ENCODE peak calls at places on chromosome 2, in ten cellular contexts. One of them, this sample, is unnamed.

GRCh38 chr2:120683081-120683480 is 52.6 kb upstream of the GLI2 start:
- DNase-seq in prostate gland: no peak
- DNase-seq in HCT116: no peak
- DNase-seq in stomach: no peak
- DNase-seq in transverse colon: no peak
- DNase-seq in GM23338: no peak
- DNase-seq in spleen: peak; percentile 17
- DNase-seq in GM12878: no peak
- DNase-seq in esophagus muscularis mucosa: no peak
- DNase-seq in HepG2: no peak
- DNase-seq in this sample: peak; percentile 26

GRCh38 chr2:176991421-176991820 is 221.2 kb upstream of the HNRNPA3 start:
- DNase-seq in prostate gland: no peak
- DNase-seq in HCT116: no peak
- DNase-seq in stomach: no peak
- DNase-seq in transverse colon: no peak
- DNase-seq in GM23338: no peak
- DNase-seq in spleen: no peak
- DNase-seq in GM12878: no peak
- DNase-seq in esophagus muscularis mucosa: no peak
- DNase-seq in HepG2: no peak
- DNase-seq in this sample: no peak

GRCh38 chr2:189927823-189928222 is 134.7 kb downstream of the MSTN start:
- DNase-seq in prostate gland: no peak
- DNase-seq in HCT116: no peak
- DNase-seq in stomach: no peak
- DNase-seq in transverse colon: no peak
- DNase-seq in GM23338: no peak
- DNase-seq in spleen: no peak
- DNase-seq in GM12878: no peak
- DNase-seq in esophagus muscularis mucosa: no peak
- DNase-seq in HepG2: no peak
- DNase-seq in this sample: no peak

GRCh38 chr2:176753752-176754474 is 458.7 kb upstream of the HNRNPA3 start:
- DNase-seq in prostate gland: no peak
- DNase-seq in HCT116: no peak
- DNase-seq in stomach: no peak
- DNase-seq in transverse colon: no peak
- DNase-seq in GM23338: no peak
- DNase-seq in spleen: no peak
- DNase-seq in GM12878: no peak
- DNase-seq in esophagus muscularis mucosa: no peak
- DNase-seq in HepG2: no peak
- DNase-seq in this sample: no peak

GRCh38 chr2:48566582-48566981 is 36.6 kb downstream of the STON1 start:
- DNase-seq in prostate gland: no peak
- DNase-seq in HCT116: no peak
- DNase-seq in stomach: no peak
- DNase-seq in transverse colon: no peak
- DNase-seq in GM23338: peak; percentile 48
- DNase-seq in spleen: no peak
- DNase-seq in GM12878: no peak
- DNase-seq in esophagus muscularis mucosa: no peak
- DNase-seq in HepG2: peak; percentile 29
- DNase-seq in this sample: no peak

GRCh38 chr2:176471949-176472348 is 202.7 kb downstream of the MTX2 start:
- DNase-seq in prostate gland: no peak
- DNase-seq in HCT116: no peak
- DNase-seq in stomach: no peak
- DNase-seq in transverse colon: no peak
- DNase-seq in GM23338: no peak
- DNase-seq in spleen: no peak
- DNase-seq in GM12878: no peak
- DNase-seq in esophagus muscularis mucosa: no peak
- DNase-seq in HepG2: no peak
- DNase-seq in this sample: no peak

GRCh38 chr2:157760949-157761348 is 115.2 kb downstream of the ACVR1 start:
- DNase-seq in prostate gland: no peak
- DNase-seq in HCT116: no peak
- DNase-seq in stomach: no peak
- DNase-seq in transverse colon: no peak
- DNase-seq in GM23338: peak; percentile 31
- DNase-seq in spleen: no peak
- DNase-seq in GM12878: no peak
- DNase-seq in esophagus muscularis mucosa: no peak
- DNase-seq in HepG2: no peak
- DNase-seq in this sample: no peak

GRCh38 chr2:41791523-41791922 is 256.3 kb upstream of the PKDCC start:
- DNase-seq in prostate gland: no peak
- DNase-seq in HCT116: no peak
- DNase-seq in stomach: no peak
- DNase-seq in transverse colon: no peak
- DNase-seq in GM23338: peak; percentile 60
- DNase-seq in spleen: no peak
- DNase-seq in GM12878: no peak
- DNase-seq in esophagus muscularis mucosa: no peak
- DNase-seq in HepG2: peak; percentile 20
- DNase-seq in this sample: no peak

GRCh38 chr2:72778410-72778809 is 47.4 kb downstream of the EXOC6B start:
- DNase-seq in prostate gland: no peak
- DNase-seq in HCT116: no peak
- DNase-seq in stomach: no peak
- DNase-seq in transverse colon: no peak
- DNase-seq in GM23338: no peak
- DNase-seq in spleen: no peak
- DNase-seq in GM12878: no peak
- DNase-seq in esophagus muscularis mucosa: no peak
- DNase-seq in HepG2: peak; percentile 67
- DNase-seq in this sample: no peak

GRCh38 chr2:235843591-235844395 is 324.4 kb downstream of the GBX2 start:
- DNase-seq in prostate gland: no peak
- DNase-seq in HCT116: no peak
- DNase-seq in stomach: no peak
- DNase-seq in transverse colon: no peak
- DNase-seq in GM23338: no peak
- DNase-seq in spleen: peak; percentile 46
- DNase-seq in GM12878: no peak
- DNase-seq in esophagus muscularis mucosa: no peak
- DNase-seq in HepG2: no peak
- DNase-seq in this sample: no peak

GRCh38 chr2:198371902-198372611 is 567.7 kb downstream of the PLCL1 start:
- DNase-seq in prostate gland: no peak
- DNase-seq in HCT116: no peak
- DNase-seq in stomach: no peak
- DNase-seq in transverse colon: no peak
- DNase-seq in GM23338: no peak
- DNase-seq in spleen: no peak
- DNase-seq in GM12878: peak; percentile 67
- DNase-seq in esophagus muscularis mucosa: no peak
- DNase-seq in HepG2: no peak
- DNase-seq in this sample: no peak

GRCh38 chr2:165015052-165015642 is 59.8 kb upstream of the SLC38A11 start:
- DNase-seq in prostate gland: peak; percentile 33
- DNase-seq in HCT116: peak; percentile 44
- DNase-seq in stomach: peak; percentile 74
- DNase-seq in transverse colon: peak; percentile 65
- DNase-seq in GM23338: peak; percentile 83
- DNase-seq in spleen: peak; percentile 80
- DNase-seq in GM12878: no peak
- DNase-seq in esophagus muscularis mucosa: no peak
- DNase-seq in HepG2: peak; percentile 68
- DNase-seq in this sample: no peak

GRCh38 chr2:61116302-61116701 is 45.7 kb upstream of the C2orf74 start:
- DNase-seq in prostate gland: no peak
- DNase-seq in HCT116: no peak
- DNase-seq in stomach: no peak
- DNase-seq in transverse colon: no peak
- DNase-seq in GM23338: no peak
- DNase-seq in spleen: no peak
- DNase-seq in GM12878: no peak
- DNase-seq in esophagus muscularis mucosa: no peak
- DNase-seq in HepG2: no peak
- DNase-seq in this sample: no peak

GRCh38 chr2:96207073-96207777 is 1.4 kb downstream of the STARD7 start:
- DNase-seq in prostate gland: no peak
- DNase-seq in HCT116: no peak
- DNase-seq in stomach: no peak
- DNase-seq in transverse colon: no peak
- DNase-seq in GM23338: no peak
- DNase-seq in spleen: no peak
- DNase-seq in GM12878: no peak
- DNase-seq in esophagus muscularis mucosa: no peak
- DNase-seq in HepG2: no peak
- DNase-seq in this sample: no peak

GRCh38 chr2:101972621-101973434 is 18.9 kb upstream of the IL1R2 start:
- DNase-seq in prostate gland: no peak
- DNase-seq in HCT116: no peak
- DNase-seq in stomach: no peak
- DNase-seq in transverse colon: no peak
- DNase-seq in GM23338: no peak
- DNase-seq in spleen: no peak
- DNase-seq in GM12878: no peak
- DNase-seq in esophagus muscularis mucosa: no peak
- DNase-seq in HepG2: no peak
- DNase-seq in this sample: no peak

GRCh38 chr2:19630921-19631320 is 270.9 kb downstream of the TTC32 start:
- DNase-seq in prostate gland: no peak
- DNase-seq in HCT116: no peak
- DNase-seq in stomach: no peak
- DNase-seq in transverse colon: no peak
- DNase-seq in GM23338: no peak
- DNase-seq in spleen: no peak
- DNase-seq in GM12878: no peak
- DNase-seq in esophagus muscularis mucosa: peak; percentile 64
- DNase-seq in HepG2: no peak
- DNase-seq in this sample: no peak
- H3K4me1 ChIP-seq in prostate gland: no peaks in the 10 kb centered on the region
- H3K4me1 ChIP-seq in HCT116: no peaks in the 10 kb centered on the region
- H3K4me1 ChIP-seq in stomach: peaks cover 5% of the 10 kb centered on the region
- H3K4me1 ChIP-seq in transverse colon: no peaks in the 10 kb centered on the region
- H3K4me1 ChIP-seq in GM23338: no peaks in the 10 kb centered on the region
- H3K4me1 ChIP-seq in spleen: no peaks in the 10 kb centered on the region
- H3K4me1 ChIP-seq in GM12878: no peaks in the 10 kb centered on the region
- H3K4me1 ChIP-seq in esophagus muscularis mucosa: peaks cover 7% of the 10 kb centered on the region
- H3K4me1 ChIP-seq in HepG2: no peaks in the 10 kb centered on the region
- H3K4me1 ChIP-seq in this sample: no peaks in the 10 kb centered on the region

DNA sequence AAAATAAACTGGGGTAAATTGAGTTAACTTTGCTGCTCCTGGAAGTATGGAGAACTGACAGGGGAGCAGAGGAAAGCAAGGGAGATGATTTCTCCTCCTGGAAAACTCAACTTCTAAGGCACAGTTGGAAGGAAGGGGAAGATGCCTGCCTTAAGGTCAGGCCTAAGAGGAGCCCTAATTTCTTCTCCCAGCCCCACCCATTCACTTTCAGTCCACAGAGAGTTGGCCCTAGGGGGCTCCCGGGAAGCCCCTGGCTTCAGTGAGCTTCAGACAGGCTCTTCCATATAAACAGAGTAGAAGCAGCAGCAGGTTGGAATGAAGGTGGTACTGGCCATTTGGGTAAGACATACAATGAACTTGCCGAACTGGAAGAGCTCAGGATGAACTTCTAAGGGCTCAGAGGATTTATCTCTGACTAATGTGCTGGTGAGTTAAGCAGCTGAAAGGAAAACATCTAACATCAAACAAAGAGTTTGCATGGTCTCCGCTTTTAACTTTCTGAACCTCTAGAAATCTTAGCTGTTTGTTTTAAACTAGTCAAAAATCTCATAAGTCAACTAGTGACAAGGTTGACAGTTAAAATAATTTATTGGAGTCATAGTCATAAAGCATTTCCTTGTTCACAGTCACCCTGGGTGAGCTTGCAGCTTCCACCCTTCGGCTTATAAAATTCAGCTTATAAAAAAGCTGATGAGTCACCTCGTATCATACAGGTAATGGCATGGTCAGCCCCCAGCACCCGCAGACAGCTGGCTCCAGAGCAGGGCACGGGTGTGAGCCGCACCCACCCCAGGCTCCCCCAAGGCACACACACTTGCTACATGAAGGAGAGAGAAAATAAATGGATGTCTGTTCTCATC is 9.8 kb downstream of the MALL start:
- DNase-seq in prostate gland: peak; percentile 67
- DNase-seq in HCT116: peak; percentile 97
- DNase-seq in stomach: no peak
- DNase-seq in transverse colon: peak; percentile 82
- DNase-seq in GM23338: no peak
- DNase-seq in spleen: no peak
- DNase-seq in GM12878: no peak
- DNase-seq in esophagus muscularis mucosa: peak; percentile 66
- DNase-seq in HepG2: peak; percentile 45
- DNase-seq in this sample: no peak
- TF ChIP-seq POLR2AphosphoS5 in prostate gland: peak; percentile 80
- TF ChIP-seq POLR2AphosphoS5 in HCT116: peak; percentile 73
- TF ChIP-seq POLR2AphosphoS5 in stomach: no peak
- TF ChIP-seq POLR2AphosphoS5 in transverse colon: no peak
- TF ChIP-seq POLR2AphosphoS5 in GM23338: no peak
- TF ChIP-seq POLR2AphosphoS5 in spleen: no peak
- TF ChIP-seq POLR2AphosphoS5 in GM12878: no peak
- TF ChIP-seq POLR2AphosphoS5 in esophagus muscularis mucosa: no peak
- TF ChIP-seq POLR2AphosphoS5 in HepG2: no peak
- TF ChIP-seq POLR2AphosphoS5 in this sample: no peak

DNA sequence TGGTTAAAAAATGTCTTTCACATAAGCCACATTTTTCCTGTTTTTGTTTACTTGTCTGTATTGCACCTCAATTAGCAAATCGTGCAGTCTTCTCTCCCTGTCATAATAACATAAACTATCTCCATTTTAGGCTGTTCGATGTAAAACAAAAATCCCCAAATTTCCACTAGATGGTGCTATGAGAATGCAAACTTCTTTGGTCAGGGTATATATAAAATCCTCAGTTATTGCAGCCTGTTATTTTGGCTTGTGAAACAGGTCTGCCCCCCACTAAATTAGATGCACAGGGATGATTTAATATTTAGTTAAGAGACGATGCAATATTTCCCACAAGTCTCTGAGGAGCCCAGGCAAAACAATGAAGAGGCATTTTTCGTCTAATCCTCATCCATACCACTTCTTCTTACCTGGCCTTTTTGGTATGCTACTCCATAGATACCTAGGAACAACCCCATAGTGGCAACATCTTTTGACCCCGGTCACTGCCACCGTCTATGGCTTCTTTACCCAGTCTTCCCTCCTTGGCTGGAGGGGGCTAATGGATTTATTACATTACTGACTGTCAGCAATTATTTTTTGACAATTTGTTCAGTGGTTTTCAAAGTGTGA is 117.3 kb upstream of the CWC22 start:
- DNase-seq in prostate gland: peak; percentile 8
- DNase-seq in HCT116: peak; percentile 51
- DNase-seq in stomach: no peak
- DNase-seq in transverse colon: no peak
- DNase-seq in GM23338: peak; percentile 70
- DNase-seq in spleen: no peak
- DNase-seq in GM12878: peak; percentile 4
- DNase-seq in esophagus muscularis mucosa: no peak
- DNase-seq in HepG2: peak; percentile 58
- DNase-seq in this sample: no peak
- TF ChIP-seq CTCF in prostate gland: peak; percentile 65
- TF ChIP-seq CTCF in HCT116: peak; percentile 59
- TF ChIP-seq CTCF in stomach: peak; percentile 63
- TF ChIP-seq CTCF in transverse colon: peak; percentile 56
- TF ChIP-seq CTCF in GM23338: peak; percentile 86
- TF ChIP-seq CTCF in spleen: peak; percentile 69
- TF ChIP-seq CTCF in GM12878: peak; percentile 55
- TF ChIP-seq CTCF in esophagus muscularis mucosa: peak; percentile 67
- TF ChIP-seq CTCF in HepG2: peak; percentile 81
- TF ChIP-seq CTCF in this sample: peak; percentile 59

GRCh38 chr2:27175330-27175729 is 26.5 kb downstream of the TCF23 start:
- DNase-seq in prostate gland: no peak
- DNase-seq in HCT116: no peak
- DNase-seq in stomach: no peak
- DNase-seq in transverse colon: no peak
- DNase-seq in GM23338: no peak
- DNase-seq in spleen: no peak
- DNase-seq in GM12878: no peak
- DNase-seq in esophagus muscularis mucosa: no peak
- DNase-seq in HepG2: no peak
- DNase-seq in this sample: no peak
- H3K4me1 ChIP-seq in prostate gland: no peaks in the 10 kb centered on the region
- H3K4me1 ChIP-seq in HCT116: no peaks in the 10 kb centered on the region
- H3K4me1 ChIP-seq in stomach: peaks cover 2% of the 10 kb centered on the region
- H3K4me1 ChIP-seq in transverse colon: peaks cover 9% of the 10 kb centered on the region
- H3K4me1 ChIP-seq in GM23338: no peaks in the 10 kb centered on the region
- H3K4me1 ChIP-seq in spleen: peaks cover 2% of the 10 kb centered on the region
- H3K4me1 ChIP-seq in GM12878: peaks cover 8% of the 10 kb centered on the region
- H3K4me1 ChIP-seq in esophagus muscularis mucosa: peaks cover under 1% of the 10 kb centered on the region
- H3K4me1 ChIP-seq in HepG2: peaks cover 100% of the 10 kb centered on the region
- H3K4me1 ChIP-seq in this sample: no peaks in the 10 kb centered on the region

This sample was measured in sigmoid colon.